ENCODE peak calls at places on chromosomes 6 and 20, in five cellular contexts. I is nephron progenitor cell, A is breast epithelium, E is cardiac fibroblast, V is endodermal cell. C is an unnamed sample.

GRCh38 chr6:72219536-72219935 is 333.2 kb downstream of the RIMS1 start:
- DNase-seq in A (no peak), I (no peak), V (no peak), E (no peak), C (no peak)

GRCh38 chr6:20481281-20481680 is 53.0 kb upstream of the CDKAL1 start:
- DNase-seq in V (no peak), I (no peak), E (no peak), A (no peak), C (no peak)

GRCh38 chr20:11691766-11692165 is 225.9 kb upstream of the BTBD3 start:
- DNase-seq in A (no peak), E (no peak), V (no peak), I (no peak), C (no peak)

GRCh38 chr6:160990847-160991410 is 640 bp upstream of the MAP3K4 start:
- DNase-seq in I (no peak), A (no peak), V (no peak), E (no peak), C (no peak)

GRCh38 chr6:100665041-100665380 is 200.3 kb upstream of the SIM1 start:
- DNase-seq in I (no peak), V (no peak), A (no peak), E (no peak), C (no peak)

GRCh38 chr6:116444092-116444491 is 17.1 kb upstream of the CALHM6 start:
- DNase-seq in V (no peak), E (peak; percentile 62), I (no peak), A (no peak), C (no peak)

GRCh38 chr6:84554706-84555105 is 209.7 kb downstream of the TBX18 start:
- DNase-seq in I (no peak), V (no peak), A (no peak), E (peak; percentile 55), C (no peak)

GRCh38 chr6:11161031-11161966 is 49.8 kb upstream of the ERVFRD-1 start:
- DNase-seq in E (no peak), V (no peak), I (no peak), A (no peak), C (no peak)

GRCh38 chr6:31125162-31125561 is 4.9 kb upstream of the CDSN start:
- DNase-seq in V (peak; percentile 67), I (no peak), E (peak; percentile 78), A (peak; percentile 95), C (no peak)

GRCh38 chr20:58986968-58987517 is 6.0 kb downstream of the NELFCD start:
- DNase-seq in A (no peak), V (peak; percentile 14), I (no peak), E (no peak), C (peak; percentile 55)

GRCh38 chr20:23047738-23048214 is 1.7 kb downstream of the THBD start:
- DNase-seq in E (peak; percentile 21), I (no peak), A (no peak), V (peak; percentile 82), C (no peak)

GRCh38 chr6:47567586-47567985 is 90.0 kb downstream of the CD2AP start:
- DNase-seq in E (no peak), I (no peak), V (no peak), A (no peak), C (no peak)

GRCh38 chr6:36984581-36985383 is 1.2 kb downstream of the MTCH1 start:
- DNase-seq in E (peak; percentile 80), A (no peak), I (peak; percentile 50), V (peak; percentile 84), C (no peak)

GRCh38 chr6:13453172-13453552 is 34.2 kb downstream of the GFOD1 start:
- DNase-seq in A (no peak), I (no peak), V (peak; percentile 20), E (no peak), C (no peak)

GRCh38 chr20:7704021-7704420 is 236.2 kb downstream of the HAO1 start:
- DNase-seq in I (no peak), E (no peak), V (no peak), A (no peak), C (no peak)

DNA sequence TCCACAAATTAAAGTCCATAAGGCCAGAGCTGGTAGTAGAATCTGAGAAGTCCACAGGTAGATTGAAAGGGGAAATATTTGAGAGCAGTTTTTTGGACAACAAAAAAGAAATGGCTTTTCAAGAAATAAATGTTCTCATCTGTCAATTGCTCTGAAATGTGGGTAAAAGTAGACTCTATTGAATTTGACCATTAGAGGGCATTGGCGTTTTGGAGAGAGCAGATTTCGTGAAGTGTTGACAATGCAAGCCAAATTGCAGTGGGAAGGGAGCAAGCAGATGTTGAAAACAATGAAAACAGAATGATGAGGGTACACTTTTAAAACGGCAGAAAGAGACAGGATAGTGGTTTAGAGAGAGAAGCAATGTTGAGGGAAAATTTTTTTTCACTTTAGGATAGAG is 149.1 kb upstream of the FAM83B start:
- DNase-seq in E (peak; percentile 14), V (no peak), I (no peak), A (no peak), C (no peak)
- TF ChIP-seq CTCF in E (peak; percentile 13), V (peak; percentile 60), I (no peak), A (no peak), C (peak; percentile 26)

GRCh38 chr20:45098096-45098773 is 2.7 kb downstream of the KCNS1 start:
- DNase-seq in A (no peak), E (peak; percentile 48), I (peak; percentile 68), V (peak; percentile 94), C (no peak)
- TF ChIP-seq CTCF in A (no peak), E (peak; percentile 16), I (no peak), V (peak; percentile 70), C (no peak)

DNA sequence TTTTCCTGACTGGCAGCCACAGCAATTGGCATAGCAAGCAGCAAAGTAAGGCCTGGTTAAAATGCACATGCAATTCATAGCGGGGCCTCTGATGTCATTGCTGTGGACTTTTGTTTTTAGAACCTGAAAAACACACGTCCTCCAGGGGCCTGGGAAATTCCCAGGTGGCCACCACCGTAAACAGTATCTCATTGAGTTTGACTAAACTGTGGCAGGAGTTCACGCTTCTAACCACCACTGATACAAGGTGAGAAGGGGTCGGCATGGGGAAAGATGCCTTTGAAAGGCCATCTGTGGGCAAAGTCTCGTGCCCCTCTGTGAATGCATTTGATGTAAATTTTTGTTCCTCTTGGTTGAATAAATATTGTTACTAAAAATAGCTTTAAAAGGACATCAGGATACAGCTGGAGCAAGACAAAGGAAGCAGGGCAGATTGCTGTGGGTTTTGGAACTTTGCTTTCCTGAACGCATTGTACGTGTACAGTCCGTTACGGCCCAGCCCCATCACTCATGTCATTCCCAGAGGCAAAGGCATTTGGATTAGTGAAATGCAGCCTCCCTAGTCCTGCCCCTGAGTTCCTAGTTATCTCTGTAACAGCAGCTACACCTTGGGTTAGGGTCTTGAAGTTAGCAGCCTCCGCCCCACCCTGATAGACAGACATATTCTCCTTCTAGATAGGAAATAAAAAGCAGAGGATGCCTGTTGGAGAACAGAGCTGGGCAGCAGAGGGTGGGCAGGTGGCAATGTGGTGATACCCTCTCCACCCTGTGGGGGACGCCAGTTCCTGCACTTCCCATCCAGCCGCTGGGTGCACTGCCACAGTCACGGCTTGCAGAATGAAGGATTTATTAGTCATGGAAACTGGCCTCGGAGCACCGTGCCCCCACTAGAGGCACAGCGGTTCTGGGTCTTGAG is 80.3 kb downstream of the ZDHHC14 start:
- DNase-seq in E (peak; percentile 29), A (no peak), V (peak; percentile 82), I (no peak), C (no peak)
- TF ChIP-seq CTCF in E (no peak), A (no peak), V (peak; percentile 74), I (no peak), C (no peak)

GRCh38 chr20:56504373-56505005 is 20.1 kb upstream of the FAM209A start:
- DNase-seq in E (no peak), I (peak; percentile 28), V (peak; percentile 67), A (no peak), C (no peak)
- TF ChIP-seq CTCF in E (peak; percentile 58), I (peak; percentile 46), V (peak; percentile 80), A (no peak), C (peak; percentile 24)

C was measured in D721Med.